ENCODE peak calls at places on chromosomes 5 and 9, in seven cellular contexts. One of them, this sample, is unnamed.

GRCh38 chr5:159956074-159956473 is 39.8 kb downstream of the ADRA1B start:
- DNase-seq in PC-9: no peak
- DNase-seq in cardiac muscle cell: no peak
- DNase-seq in breast epithelium: no peak
- DNase-seq in psoas muscle: no peak
- DNase-seq in H9: no peak
- DNase-seq in body of pancreas: no peak
- DNase-seq in this sample: no peak

GRCh38 chr9:8270235-8270634 is 470.7 kb upstream of the DMAC1 start:
- DNase-seq in body of pancreas: no peak
- DNase-seq in cardiac muscle cell: no peak
- DNase-seq in PC-9: no peak
- DNase-seq in H9: no peak
- DNase-seq in breast epithelium: no peak
- DNase-seq in psoas muscle: no peak
- DNase-seq in this sample: no peak

GRCh38 chr5:98096155-98096554 is 677.3 kb upstream of the RGMB start:
- DNase-seq in breast epithelium: no peak
- DNase-seq in H9: no peak
- DNase-seq in cardiac muscle cell: no peak
- DNase-seq in psoas muscle: no peak
- DNase-seq in body of pancreas: no peak
- DNase-seq in PC-9: no peak
- DNase-seq in this sample: no peak

GRCh38 chr5:78215565-78215964 is 78.9 kb downstream of the AP3B1 start:
- DNase-seq in breast epithelium: no peak
- DNase-seq in psoas muscle: no peak
- DNase-seq in PC-9: no peak
- DNase-seq in H9: no peak
- DNase-seq in body of pancreas: no peak
- DNase-seq in cardiac muscle cell: no peak
- DNase-seq in this sample: no peak

GRCh38 chr5:127872494-127872893 is 169.3 kb downstream of the CCDC192 start:
- DNase-seq in cardiac muscle cell: no peak
- DNase-seq in H9: no peak
- DNase-seq in breast epithelium: no peak
- DNase-seq in body of pancreas: no peak
- DNase-seq in PC-9: no peak
- DNase-seq in psoas muscle: no peak
- DNase-seq in this sample: no peak

GRCh38 chr5:141557681-141558136 is 61.1 kb downstream of the DIAPH1 start:
- DNase-seq in psoas muscle: peak
- DNase-seq in PC-9: peak
- DNase-seq in H9: peak
- DNase-seq in cardiac muscle cell: peak
- DNase-seq in breast epithelium: peak
- DNase-seq in body of pancreas: peak
- DNase-seq in this sample: peak

GRCh38 chr5:148939676-148940075 is 113.3 kb downstream of the ADRB2 start:
- DNase-seq in PC-9: peak
- DNase-seq in breast epithelium: no peak
- DNase-seq in psoas muscle: no peak
- DNase-seq in body of pancreas: no peak
- DNase-seq in H9: no peak
- DNase-seq in cardiac muscle cell: no peak
- DNase-seq in this sample: no peak

GRCh38 chr5:149239917-149240316 is 31.7 kb upstream of the AFAP1L1 start:
- DNase-seq in cardiac muscle cell: no peak
- DNase-seq in body of pancreas: no peak
- DNase-seq in H9: no peak
- DNase-seq in psoas muscle: no peak
- DNase-seq in breast epithelium: no peak
- DNase-seq in PC-9: no peak
- DNase-seq in this sample: no peak

GRCh38 chr5:31393126-31393525 is 138.8 kb downstream of the DROSHA start:
- DNase-seq in PC-9: no peak
- DNase-seq in cardiac muscle cell: no peak
- DNase-seq in body of pancreas: no peak
- DNase-seq in psoas muscle: no peak
- DNase-seq in H9: no peak
- DNase-seq in breast epithelium: no peak
- DNase-seq in this sample: no peak

GRCh38 chr5:92505925-92506324 is 1075.1 kb downstream of the NR2F1-AS1 start:
- DNase-seq in PC-9: no peak
- DNase-seq in breast epithelium: no peak
- DNase-seq in psoas muscle: no peak
- DNase-seq in body of pancreas: no peak
- DNase-seq in cardiac muscle cell: no peak
- DNase-seq in H9: no peak
- DNase-seq in this sample: no peak

GRCh38 chr5:113294341-113295110 is 140.3 kb downstream of the TSSK1B start:
- DNase-seq in breast epithelium: peak
- DNase-seq in cardiac muscle cell: peak
- DNase-seq in PC-9: peak
- DNase-seq in H9: peak
- DNase-seq in body of pancreas: peak
- DNase-seq in psoas muscle: peak
- DNase-seq in this sample: peak

GRCh38 chr5:139686919-139687421 is 38.8 kb downstream of the CXXC5 start:
- DNase-seq in cardiac muscle cell: no peak
- DNase-seq in breast epithelium: no peak
- DNase-seq in psoas muscle: no peak
- DNase-seq in PC-9: no peak
- DNase-seq in H9: no peak
- DNase-seq in body of pancreas: peak
- DNase-seq in this sample: no peak

GRCh38 chr9:92095236-92095635 is 20.0 kb downstream of the SPTLC1 start:
- DNase-seq in PC-9: no peak
- DNase-seq in breast epithelium: no peak
- DNase-seq in body of pancreas: no peak
- DNase-seq in psoas muscle: no peak
- DNase-seq in cardiac muscle cell: no peak
- DNase-seq in H9: no peak
- DNase-seq in this sample: no peak

GRCh38 chr9:132733133-132733815 is 63.0 kb downstream of the GTF3C4 start:
- DNase-seq in psoas muscle: no peak
- DNase-seq in PC-9: no peak
- DNase-seq in body of pancreas: no peak
- DNase-seq in cardiac muscle cell: no peak
- DNase-seq in H9: no peak
- DNase-seq in breast epithelium: no peak
- DNase-seq in this sample: no peak

GRCh38 chr5:172897691-172898512 is 61.3 kb upstream of the RPL26L1 start:
- DNase-seq in PC-9: no peak
- DNase-seq in cardiac muscle cell: no peak
- DNase-seq in H9: no peak
- DNase-seq in breast epithelium: no peak
- DNase-seq in body of pancreas: no peak
- DNase-seq in psoas muscle: peak
- DNase-seq in this sample: no peak

GRCh38 chr5:169411789-169412425 is 111.0 kb upstream of the SLIT3 start:
- DNase-seq in cardiac muscle cell: no peak
- DNase-seq in PC-9: no peak
- DNase-seq in body of pancreas: no peak
- DNase-seq in breast epithelium: no peak
- DNase-seq in psoas muscle: no peak
- DNase-seq in H9: no peak
- DNase-seq in this sample: no peak

GRCh38 chr5:111741270-111741669 is 15.7 kb downstream of the NREP start:
- DNase-seq in body of pancreas: no peak
- DNase-seq in cardiac muscle cell: no peak
- DNase-seq in PC-9: no peak
- DNase-seq in H9: no peak
- DNase-seq in psoas muscle: no peak
- DNase-seq in breast epithelium: no peak
- DNase-seq in this sample: no peak

GRCh38 chr9:2242778-2243395 is 227.7 kb downstream of the SMARCA2 start:
- DNase-seq in cardiac muscle cell: no peak
- DNase-seq in body of pancreas: peak
- DNase-seq in H9: peak
- DNase-seq in PC-9: no peak
- DNase-seq in psoas muscle: no peak
- DNase-seq in breast epithelium: no peak
- DNase-seq in this sample: peak

GRCh38 chr5:132828846-132829494 is 1.5 kb downstream of the SHROOM1 start:
- DNase-seq in cardiac muscle cell: no peak
- DNase-seq in body of pancreas: no peak
- DNase-seq in breast epithelium: no peak
- DNase-seq in PC-9: no peak
- DNase-seq in H9: no peak
- DNase-seq in psoas muscle: no peak
- DNase-seq in this sample: no peak

GRCh38 chr9:114845373-114845772 is 39.5 kb upstream of the TNFSF15 start:
- DNase-seq in psoas muscle: no peak
- DNase-seq in breast epithelium: no peak
- DNase-seq in cardiac muscle cell: no peak
- DNase-seq in H9: no peak
- DNase-seq in body of pancreas: no peak
- DNase-seq in PC-9: no peak
- DNase-seq in this sample: no peak

GRCh38 chr5:40945111-40945510 is 35.8 kb downstream of the C7 start:
- DNase-seq in psoas muscle: no peak
- DNase-seq in H9: no peak
- DNase-seq in cardiac muscle cell: no peak
- DNase-seq in breast epithelium: no peak
- DNase-seq in PC-9: no peak
- DNase-seq in body of pancreas: no peak
- DNase-seq in this sample: no peak

GRCh38 chr5:175588709-175589429 is 69.0 kb upstream of the HRH2 start:
- DNase-seq in breast epithelium: no peak
- DNase-seq in body of pancreas: no peak
- DNase-seq in PC-9: no peak
- DNase-seq in cardiac muscle cell: no peak
- DNase-seq in H9: no peak
- DNase-seq in psoas muscle: no peak
- DNase-seq in this sample: no peak

GRCh38 chr5:114179134-114179533 is 182.7 kb upstream of the KCNN2 start:
- DNase-seq in psoas muscle: no peak
- DNase-seq in body of pancreas: no peak
- DNase-seq in H9: no peak
- DNase-seq in PC-9: no peak
- DNase-seq in cardiac muscle cell: no peak
- DNase-seq in breast epithelium: no peak
- DNase-seq in this sample: no peak

GRCh38 chr5:133259199-133259997 is 207.6 kb downstream of the HSPA4 start:
- DNase-seq in cardiac muscle cell: no peak
- DNase-seq in breast epithelium: no peak
- DNase-seq in PC-9: no peak
- DNase-seq in body of pancreas: no peak
- DNase-seq in H9: no peak
- DNase-seq in psoas muscle: no peak
- DNase-seq in this sample: no peak

GRCh38 chr9:69637193-69637592 is 35.0 kb downstream of the APBA1 start:
- DNase-seq in PC-9: no peak
- DNase-seq in cardiac muscle cell: no peak
- DNase-seq in body of pancreas: no peak
- DNase-seq in H9: no peak
- DNase-seq in psoas muscle: no peak
- DNase-seq in breast epithelium: no peak
- DNase-seq in this sample: no peak
- H3K27ac ChIP-seq in PC-9: no peak
- H3K27ac ChIP-seq in cardiac muscle cell: no peak
- H3K27ac ChIP-seq in body of pancreas: no peak
- H3K27ac ChIP-seq in H9: no peak
- H3K27ac ChIP-seq in psoas muscle: no peak
- H3K27ac ChIP-seq in breast epithelium: no peak
- H3K27ac ChIP-seq in this sample: no peak

DNA sequence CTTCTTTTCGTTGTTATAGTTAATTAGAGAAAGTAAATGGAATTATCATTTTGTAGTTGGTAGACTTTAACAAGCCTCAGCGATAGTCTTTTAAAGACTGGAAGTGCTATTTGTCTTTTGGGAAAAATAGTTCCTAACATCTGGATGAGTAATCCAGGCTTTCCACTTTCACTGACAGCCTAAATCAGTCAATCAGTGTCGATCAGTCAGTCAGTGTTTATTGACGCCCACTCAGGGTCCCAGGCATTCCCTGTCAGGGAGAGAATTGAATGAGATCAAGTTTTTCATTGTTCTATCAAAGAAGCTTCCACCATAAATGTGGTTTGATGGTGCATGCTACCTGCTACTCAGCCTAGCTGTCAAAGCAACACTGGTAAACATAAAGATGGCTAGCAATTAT is 2.6 kb downstream of the ABL1 start:
- DNase-seq in PC-9: no peak
- DNase-seq in H9: no peak
- DNase-seq in cardiac muscle cell: no peak
- DNase-seq in breast epithelium: no peak
- DNase-seq in psoas muscle: no peak
- DNase-seq in body of pancreas: no peak
- DNase-seq in this sample: no peak
- H3K27ac ChIP-seq in PC-9: peak
- H3K27ac ChIP-seq in H9: no peak
- H3K27ac ChIP-seq in cardiac muscle cell: no peak
- H3K27ac ChIP-seq in breast epithelium: peak
- H3K27ac ChIP-seq in psoas muscle: peak
- H3K27ac ChIP-seq in body of pancreas: no peak
- H3K27ac ChIP-seq in this sample: peak

GRCh38 chr5:1503301-1504243 is 20.2 kb downstream of the LPCAT1 start:
- DNase-seq in H9: no peak
- DNase-seq in cardiac muscle cell: no peak
- DNase-seq in PC-9: no peak
- DNase-seq in breast epithelium: no peak
- DNase-seq in body of pancreas: no peak
- DNase-seq in psoas muscle: peak
- DNase-seq in this sample: no peak
- H3K27ac ChIP-seq in H9: no peak
- H3K27ac ChIP-seq in cardiac muscle cell: no peak
- H3K27ac ChIP-seq in PC-9: no peak
- H3K27ac ChIP-seq in breast epithelium: no peak
- H3K27ac ChIP-seq in body of pancreas: no peak
- H3K27ac ChIP-seq in psoas muscle: no peak
- H3K27ac ChIP-seq in this sample: no peak

GRCh38 chr9:125933056-125933455 is 185.9 kb downstream of the PBX3 start:
- DNase-seq in cardiac muscle cell: no peak
- DNase-seq in psoas muscle: no peak
- DNase-seq in body of pancreas: no peak
- DNase-seq in H9: no peak
- DNase-seq in breast epithelium: no peak
- DNase-seq in PC-9: no peak
- DNase-seq in this sample: no peak

GRCh38 chr9:125932012-125932411 is 184.8 kb downstream of the PBX3 start:
- DNase-seq in H9: no peak
- DNase-seq in breast epithelium: peak
- DNase-seq in PC-9: no peak
- DNase-seq in psoas muscle: no peak
- DNase-seq in cardiac muscle cell: no peak
- DNase-seq in body of pancreas: peak
- DNase-seq in this sample: peak

GRCh38 chr9:125929846-125930245 is 182.7 kb downstream of the PBX3 start:
- DNase-seq in PC-9: no peak
- DNase-seq in H9: no peak
- DNase-seq in body of pancreas: no peak
- DNase-seq in breast epithelium: no peak
- DNase-seq in psoas muscle: no peak
- DNase-seq in cardiac muscle cell: no peak
- DNase-seq in this sample: no peak

DNA sequence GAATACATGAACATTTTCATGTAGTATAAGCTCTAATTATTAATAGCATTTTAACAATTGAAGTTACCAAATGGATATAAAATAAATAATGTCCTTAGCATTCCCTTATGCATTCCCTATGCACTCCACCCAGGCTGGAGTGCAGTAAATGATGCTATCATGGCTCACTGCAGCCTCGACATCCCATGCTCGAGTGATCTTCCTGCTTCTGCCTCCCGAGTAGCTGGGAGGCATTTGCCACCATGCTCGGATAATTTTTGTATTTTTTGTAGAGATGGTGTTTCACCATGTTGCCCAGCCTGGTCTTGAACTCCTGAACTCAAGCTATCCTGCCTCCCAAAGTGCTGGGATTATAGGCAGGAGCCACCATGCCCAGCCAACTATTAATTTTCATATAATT is 184.0 kb downstream of the PBX3 start:
- DNase-seq in PC-9: no peak
- DNase-seq in psoas muscle: no peak
- DNase-seq in H9: no peak
- DNase-seq in cardiac muscle cell: no peak
- DNase-seq in body of pancreas: no peak
- DNase-seq in breast epithelium: no peak
- DNase-seq in this sample: no peak
- H3K27ac ChIP-seq in PC-9: no peak
- H3K27ac ChIP-seq in psoas muscle: no peak
- H3K27ac ChIP-seq in H9: no peak
- H3K27ac ChIP-seq in cardiac muscle cell: no peak
- H3K27ac ChIP-seq in body of pancreas: no peak
- H3K27ac ChIP-seq in breast epithelium: no peak
- H3K27ac ChIP-seq in this sample: no peak

This sample was measured in caudate nucleus.